ENCODE peak calls at places on chromosomes 6 and 20, in seven cellular contexts. W, V, I, L, F, Z and T are unnamed samples.

GRCh38 chr6:101080597-101080996 is 199.5 kb upstream of the ASCC3 start:
- DNase-seq in W (no peak), V (peak; percentile 80), I (no peak), L (no peak), F (peak; percentile 66), Z (peak; percentile 29), T (peak; percentile 73)

GRCh38 chr6:138231399-138231886 is 13.2 kb upstream of the PBOV1 start:
- DNase-seq in W (no peak), V (peak; percentile 7), I (no peak), L (peak; percentile 4), F (no peak), Z (peak; percentile 53), T (no peak)

GRCh38 chr6:33632603-33633039 is 11.5 kb downstream of the ITPR3 start:
- DNase-seq in W (no peak), V (peak; percentile 49), I (peak; percentile 87), L (peak; percentile 45), F (peak; percentile 48), Z (no peak), T (peak; percentile 34)

GRCh38 chr6:135830452-135830851 is 21.0 kb upstream of the PDE7B start:
- DNase-seq in W (no peak), V (peak; percentile 69), I (no peak), L (no peak), F (peak; percentile 30), Z (peak; percentile 86), T (no peak)

GRCh38 chr6:169793408-169793807 is 42.0 kb downstream of the ERMARD start:
- DNase-seq in W (no peak), V (no peak), I (no peak), L (no peak), F (no peak), Z (no peak), T (no peak)

GRCh38 chr20:13291167-13291566 is 70.1 kb downstream of the ISM1 start:
- DNase-seq in W (no peak), V (no peak), I (no peak), L (no peak), F (no peak), Z (no peak), T (no peak)

GRCh38 chr20:51768759-51769517 is 748 bp upstream of the ATP9A start:
- DNase-seq in W (no peak), V (no peak), I (no peak), L (no peak), F (peak; percentile 7), Z (no peak), T (no peak)

GRCh38 chr20:14566505-14566904 is 229.1 kb upstream of the FLRT3 start:
- DNase-seq in W (no peak), V (no peak), I (no peak), L (no peak), F (peak; percentile 13), Z (no peak), T (peak; percentile 62)

GRCh38 chr6:1080453-1081328 is 231.2 kb upstream of the FOXQ1 start:
- DNase-seq in W (no peak), V (no peak), I (no peak), L (no peak), F (no peak), Z (no peak), T (no peak)

GRCh38 chr6:88599561-88599960 is 363.9 kb downstream of the RNGTT start:
- DNase-seq in W (no peak), V (no peak), I (no peak), L (no peak), F (no peak), Z (no peak), T (no peak)

GRCh38 chr6:151300267-151300930 is 60.6 kb downstream of the AKAP12 start:
- DNase-seq in W (no peak), V (peak; percentile 45), I (no peak), L (no peak), F (no peak), Z (no peak), T (no peak)

GRCh38 chr20:46557231-46557956 is 6.9 kb upstream of the OCSTAMP start:
- DNase-seq in W (no peak), V (peak; percentile 64), I (no peak), L (peak; percentile 62), F (peak; percentile 67), Z (peak; percentile 85), T (peak; percentile 29)

GRCh38 chr6:52310932-52311331 is 26.4 kb upstream of the MCM3 start:
- DNase-seq in W (no peak), V (no peak), I (no peak), L (no peak), F (no peak), Z (no peak), T (no peak)

GRCh38 chr6:46325561-46326525 is 155.1 kb upstream of the ENPP5 start:
- DNase-seq in W (no peak), V (peak; percentile 94), I (peak; percentile 1), L (peak; percentile 44), F (peak; percentile 21), Z (peak; percentile 85), T (no peak)

GRCh38 chr20:50624351-50625016 is 66.9 kb downstream of the RIPOR3 start:
- DNase-seq in W (no peak), V (no peak), I (no peak), L (no peak), F (no peak), Z (peak; percentile 71), T (peak; percentile 34)